ENCODE peak calls at places on chromosomes 3 and 15, in four cellular contexts. One of them, this sample, is unnamed.
A peak's percentile ranks its signal among the peaks of the same experiment; 100 is the strongest.

GRCh38 chr3:185658504-185658912 is 72.4 kb downstream of the SENP2 start:
- DNase-seq in MM.1S: no peak
- DNase-seq in GM23248: peak; percentile 99
- DNase-seq in GM23338: no peak
- DNase-seq in this sample: peak; percentile 97

GRCh38 chr3:112857526-112857925 is 10.9 kb upstream of the CD200R1L start:
- DNase-seq in MM.1S: no peak
- DNase-seq in GM23248: no peak
- DNase-seq in GM23338: no peak
- DNase-seq in this sample: no peak

GRCh38 chr3:141795719-141796435 is 32.7 kb downstream of the GRK7 start:
- DNase-seq in MM.1S: no peak
- DNase-seq in GM23248: peak; percentile 72
- DNase-seq in GM23338: no peak
- DNase-seq in this sample: no peak

GRCh38 chr3:177597325-177598109 is 400.2 kb upstream of the TBL1XR1 start:
- DNase-seq in MM.1S: peak; percentile 51
- DNase-seq in GM23248: peak; percentile 90
- DNase-seq in GM23338: no peak
- DNase-seq in this sample: no peak

GRCh38 chr3:170054204-170054603 is 16.4 kb downstream of the GPR160 start:
- DNase-seq in MM.1S: peak; percentile 72
- DNase-seq in GM23248: no peak
- DNase-seq in GM23338: peak; percentile 30
- DNase-seq in this sample: peak; percentile 46

GRCh38 chr3:105542604-105543003 is 175.9 kb downstream of the ALCAM start:
- DNase-seq in MM.1S: no peak
- DNase-seq in GM23248: no peak
- DNase-seq in GM23338: no peak
- DNase-seq in this sample: no peak

GRCh38 chr3:154356009-154356408 is 31.7 kb upstream of the DHX36 start:
- DNase-seq in MM.1S: no peak
- DNase-seq in GM23248: no peak
- DNase-seq in GM23338: no peak
- DNase-seq in this sample: peak; percentile 58

GRCh38 chr3:123521179-123521969 is 63.5 kb downstream of the HACD2 start:
- DNase-seq in MM.1S: no peak
- DNase-seq in GM23248: no peak
- DNase-seq in GM23338: no peak
- DNase-seq in this sample: no peak

GRCh38 chr3:100151024-100151707 is 36.9 kb upstream of the FILIP1L start:
- DNase-seq in MM.1S: no peak
- DNase-seq in GM23248: no peak
- DNase-seq in GM23338: no peak
- DNase-seq in this sample: no peak

GRCh38 chr3:104951426-104951825 is 415.3 kb upstream of the ALCAM start:
- DNase-seq in MM.1S: no peak
- DNase-seq in GM23248: no peak
- DNase-seq in GM23338: no peak
- DNase-seq in this sample: no peak

GRCh38 chr3:36988336-36988735 is 4.6 kb downstream of the EPM2AIP1 start:
- DNase-seq in MM.1S: no peak
- DNase-seq in GM23248: no peak
- DNase-seq in GM23338: no peak
- DNase-seq in this sample: no peak

GRCh38 chr15:48186271-48186670 is 5.2 kb upstream of the CTXN2 start:
- DNase-seq in MM.1S: no peak
- DNase-seq in GM23248: no peak
- DNase-seq in GM23338: no peak
- DNase-seq in this sample: no peak

GRCh38 chr3:18410205-18410604 is 14.9 kb downstream of the SATB1 start:
- DNase-seq in MM.1S: no peak
- DNase-seq in GM23248: no peak
- DNase-seq in GM23338: no peak
- DNase-seq in this sample: no peak

GRCh38 chr3:31377045-31377642 is 155.6 kb upstream of the STT3B start:
- DNase-seq in MM.1S: no peak
- DNase-seq in GM23248: peak; percentile 85
- DNase-seq in GM23338: no peak
- DNase-seq in this sample: peak; percentile 98

GRCh38 chr15:35256141-35256540 is 171.0 kb upstream of the NANOGP8 start:
- DNase-seq in MM.1S: no peak
- DNase-seq in GM23248: no peak
- DNase-seq in GM23338: no peak
- DNase-seq in this sample: no peak

GRCh38 chr15:56042523-56042922 is 49.1 kb upstream of the NEDD4 start:
- DNase-seq in MM.1S: no peak
- DNase-seq in GM23248: no peak
- DNase-seq in GM23338: no peak
- DNase-seq in this sample: peak; percentile 50

GRCh38 chr15:52256930-52257733 is 38.5 kb downstream of the MYO5C start:
- DNase-seq in MM.1S: peak; percentile 69
- DNase-seq in GM23248: peak; percentile 33
- DNase-seq in GM23338: peak; percentile 27
- DNase-seq in this sample: no peak

GRCh38 chr15:31435891-31436628 is 109.4 kb downstream of the KLF13 start:
- DNase-seq in MM.1S: no peak
- DNase-seq in GM23248: peak; percentile 87
- DNase-seq in GM23338: no peak
- DNase-seq in this sample: peak; percentile 8

GRCh38 chr15:70643783-70644125 is 119.6 kb downstream of the UACA start:
- DNase-seq in MM.1S: no peak
- DNase-seq in GM23248: peak; percentile 44
- DNase-seq in GM23338: no peak
- DNase-seq in this sample: peak; percentile 79

GRCh38 chr3:102336130-102336529 is 98.7 kb upstream of the ZPLD1 start:
- DNase-seq in MM.1S: no peak
- DNase-seq in GM23248: no peak
- DNase-seq in GM23338: no peak
- DNase-seq in this sample: peak; percentile 94

GRCh38 chr3:123576119-123576518 is 8.7 kb downstream of the HACD2 start:
- DNase-seq in MM.1S: no peak
- DNase-seq in GM23248: peak; percentile 72
- DNase-seq in GM23338: no peak
- DNase-seq in this sample: no peak

GRCh38 chr3:114566162-114566755 is 272.4 kb downstream of the TIGIT start:
- DNase-seq in MM.1S: peak; percentile 88
- DNase-seq in GM23248: peak; percentile 10
- DNase-seq in GM23338: no peak
- DNase-seq in this sample: no peak

GRCh38 chr3:195555110-195555509 is 12.0 kb upstream of the PPP1R2 start:
- DNase-seq in MM.1S: no peak
- DNase-seq in GM23248: no peak
- DNase-seq in GM23338: peak; percentile 50
- DNase-seq in this sample: no peak

GRCh38 chr3:194688207-194688711 is 2.6 kb downstream of the FAM43A start:
- DNase-seq in MM.1S: peak; percentile 71
- DNase-seq in GM23248: peak; percentile 30
- DNase-seq in GM23338: peak; percentile 75
- DNase-seq in this sample: peak; percentile 33

GRCh38 chr3:150972379-150972985 is at the start of gene CLRN1:
- DNase-seq in MM.1S: no peak
- DNase-seq in GM23248: no peak
- DNase-seq in GM23338: peak; percentile 44
- DNase-seq in this sample: no peak

GRCh38 chr15:70318996-70319465 is 221.3 kb upstream of the TLE3 start:
- DNase-seq in MM.1S: peak; percentile 30
- DNase-seq in GM23248: peak; percentile 86
- DNase-seq in GM23338: no peak
- DNase-seq in this sample: peak; percentile 51

DNA sequence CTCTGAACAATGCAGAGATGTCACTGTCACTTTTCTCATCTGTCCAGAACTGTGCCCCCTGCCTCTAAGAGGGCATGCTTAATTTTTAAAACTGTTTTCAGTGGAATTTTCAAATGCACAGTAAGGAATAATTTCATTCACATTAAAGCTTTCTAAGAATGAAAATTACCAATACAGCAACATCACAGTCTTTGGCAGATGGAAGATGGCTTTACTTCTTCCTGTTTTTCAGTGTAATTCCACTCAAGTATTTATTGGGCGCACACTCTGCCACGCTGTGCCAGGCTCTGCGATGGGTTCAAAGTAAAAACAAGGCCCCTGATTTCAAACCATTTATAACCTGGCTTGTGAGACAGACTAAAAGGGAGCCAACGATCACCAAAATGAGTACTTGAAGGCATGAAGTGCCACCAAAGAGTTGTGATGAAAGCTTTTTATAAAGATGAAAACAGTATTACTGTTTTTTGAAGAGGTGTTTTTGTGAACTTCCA is 984 bp upstream of the TOP2B start:
- DNase-seq in MM.1S: no peak
- DNase-seq in GM23248: no peak
- DNase-seq in GM23338: no peak
- DNase-seq in this sample: no peak
- H3K27ac ChIP-seq in MM.1S: peak overlapping the region; percentile 89
- H3K27ac ChIP-seq in GM23248: peak overlapping the region; percentile 86
- H3K27ac ChIP-seq in GM23338: peak overlapping the region; percentile 89
- H3K27ac ChIP-seq in this sample: no peak overlapping the region

GRCh38 chr3:68620211-68620610 is 312.1 kb downstream of the TAFA4 start:
- DNase-seq in MM.1S: no peak
- DNase-seq in GM23248: no peak
- DNase-seq in GM23338: peak; percentile 1
- DNase-seq in this sample: no peak
- H3F3A ChIP-seq in MM.1S: no peaks in the 10 kb centered on the region
- H3F3A ChIP-seq in GM23248: no peaks in the 10 kb centered on the region
- H3F3A ChIP-seq in GM23338: no peaks in the 10 kb centered on the region
- H3F3A ChIP-seq in this sample: no peaks in the 10 kb centered on the region

GRCh38 chr15:87619161-87619960 is 637.2 kb downstream of the NTRK3 start:
- DNase-seq in MM.1S: no peak
- DNase-seq in GM23248: peak; percentile 72
- DNase-seq in GM23338: no peak
- DNase-seq in this sample: peak; percentile 32
- H3K27ac ChIP-seq in MM.1S: no peak overlapping the region
- H3K27ac ChIP-seq in GM23248: peak overlapping the region; percentile 73
- H3K27ac ChIP-seq in GM23338: no peak overlapping the region
- H3K27ac ChIP-seq in this sample: no peak overlapping the region

GRCh38 chr3:4711680-4711992 is 218.5 kb downstream of the ITPR1 start:
- DNase-seq in MM.1S: no peak
- DNase-seq in GM23248: no peak
- DNase-seq in GM23338: no peak
- DNase-seq in this sample: no peak

GRCh38 chr3:4708230-4708629 is 215.1 kb downstream of the ITPR1 start:
- DNase-seq in MM.1S: no peak
- DNase-seq in GM23248: no peak
- DNase-seq in GM23338: peak; percentile 57
- DNase-seq in this sample: no peak

GRCh38 chr3:4712109-4712508 is 219.0 kb downstream of the ITPR1 start:
- DNase-seq in MM.1S: no peak
- DNase-seq in GM23248: peak; percentile 90
- DNase-seq in GM23338: peak; percentile 51
- DNase-seq in this sample: peak; percentile 55

GRCh38 chr3:4709336-4709735 is 216.2 kb downstream of the ITPR1 start:
- DNase-seq in MM.1S: no peak
- DNase-seq in GM23248: peak; percentile 85
- DNase-seq in GM23338: no peak
- DNase-seq in this sample: peak; percentile 50

GRCh38 chr3:4710191-4710590 is 217.0 kb downstream of the ITPR1 start:
- DNase-seq in MM.1S: no peak
- DNase-seq in GM23248: no peak
- DNase-seq in GM23338: no peak
- DNase-seq in this sample: no peak
- H3F3A ChIP-seq in MM.1S: no peaks in the 10 kb centered on the region
- H3F3A ChIP-seq in GM23248: no peaks in the 10 kb centered on the region
- H3F3A ChIP-seq in GM23338: no peaks in the 10 kb centered on the region
- H3F3A ChIP-seq in this sample: no peaks in the 10 kb centered on the region

GRCh38 chr15:61047783-61048182 is 181.3 kb downstream of the RORA start:
- DNase-seq in MM.1S: no peak
- DNase-seq in GM23248: peak; percentile 39
- DNase-seq in GM23338: no peak
- DNase-seq in this sample: no peak

GRCh38 chr15:61049934-61050333 is 179.2 kb downstream of the RORA start:
- DNase-seq in MM.1S: no peak
- DNase-seq in GM23248: no peak
- DNase-seq in GM23338: no peak
- DNase-seq in this sample: peak; percentile 66

GRCh38 chr15:61041886-61042285 is 187.2 kb downstream of the RORA start:
- DNase-seq in MM.1S: no peak
- DNase-seq in GM23248: no peak
- DNase-seq in GM23338: no peak
- DNase-seq in this sample: no peak

GRCh38 chr15:61049003-61049402 is 180.1 kb downstream of the RORA start:
- DNase-seq in MM.1S: no peak
- DNase-seq in GM23248: peak; percentile 33
- DNase-seq in GM23338: no peak
- DNase-seq in this sample: no peak

GRCh38 chr15:61046291-61046690 is 182.8 kb downstream of the RORA start:
- DNase-seq in MM.1S: no peak
- DNase-seq in GM23248: no peak
- DNase-seq in GM23338: no peak
- DNase-seq in this sample: no peak
- H3K27ac ChIP-seq in MM.1S: no peak overlapping the region
- H3K27ac ChIP-seq in GM23248: no peak overlapping the region
- H3K27ac ChIP-seq in GM23338: no peak overlapping the region
- H3K27ac ChIP-seq in this sample: no peak overlapping the region

DNA sequence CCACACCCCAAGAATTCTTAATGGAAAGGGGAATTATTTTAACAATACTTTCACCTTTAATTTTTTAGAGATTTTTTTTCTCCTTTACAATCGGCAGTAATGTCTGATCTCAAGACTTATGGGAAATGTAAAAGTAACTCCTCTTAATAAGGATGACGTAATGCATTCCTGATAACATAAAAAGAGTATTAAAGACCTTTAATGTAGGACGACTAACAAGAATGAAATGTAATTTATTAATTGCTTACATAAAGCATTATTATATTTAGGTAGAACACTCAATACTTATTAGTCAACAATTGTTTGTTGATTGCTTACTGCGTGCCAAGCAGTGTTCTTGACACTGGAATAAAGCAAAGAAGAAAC is 416.8 kb upstream of the NAALADL2 start:
- DNase-seq in MM.1S: no peak
- DNase-seq in GM23248: peak; percentile 60
- DNase-seq in GM23338: no peak
- DNase-seq in this sample: peak; percentile 12
- H3F3A ChIP-seq in MM.1S: peaks cover 13% of the 10 kb centered on the region
- H3F3A ChIP-seq in GM23248: peaks cover 38% of the 10 kb centered on the region
- H3F3A ChIP-seq in GM23338: no peaks in the 10 kb centered on the region
- H3F3A ChIP-seq in this sample: peaks cover 13% of the 10 kb centered on the region

GRCh38 chr3:43191116-43191515 is 85.2 kb upstream of the POMGNT2 start:
- DNase-seq in MM.1S: no peak
- DNase-seq in GM23248: no peak
- DNase-seq in GM23338: no peak
- DNase-seq in this sample: peak; percentile 68
- H3K27ac ChIP-seq in MM.1S: no peak overlapping the region
- H3K27ac ChIP-seq in GM23248: peak overlapping the region; percentile 68
- H3K27ac ChIP-seq in GM23338: no peak overlapping the region
- H3K27ac ChIP-seq in this sample: peak overlapping the region; percentile 96

GRCh38 chr15:67120009-67120838 is 54.8 kb downstream of the SMAD3 start:
- DNase-seq in MM.1S: no peak
- DNase-seq in GM23248: no peak
- DNase-seq in GM23338: no peak
- DNase-seq in this sample: no peak
- H3F3A ChIP-seq in MM.1S: no peaks in the 10 kb centered on the region
- H3F3A ChIP-seq in GM23248: peaks cover 69% of the 10 kb centered on the region
- H3F3A ChIP-seq in GM23338: no peaks in the 10 kb centered on the region
- H3F3A ChIP-seq in this sample: peaks cover 10% of the 10 kb centered on the region

This sample was measured in PC-3.